ENCODE peak calls at places on chromosome 17, in eight cellular contexts. One of them, this sample, is unnamed.

GRCh38 chr17:56149266-56150036 is 3.8 kb upstream of the ANKFN1 start:
- DNase-seq in astrocyte: no peak
- DNase-seq in stomach: no peak
- DNase-seq in A549: no peak
- DNase-seq in right cardiac atrium: no peak
- DNase-seq in transverse colon: no peak
- DNase-seq in CD8-positive, alpha-beta T cell: no peak
- DNase-seq in fibroblast of lung: no peak
- DNase-seq in this sample: no peak

GRCh38 chr17:62307196-62307595 is 73.2 kb upstream of the EFCAB3 start:
- DNase-seq in astrocyte: no peak
- DNase-seq in stomach: no peak
- DNase-seq in A549: no peak
- DNase-seq in right cardiac atrium: no peak
- DNase-seq in transverse colon: no peak
- DNase-seq in CD8-positive, alpha-beta T cell: no peak
- DNase-seq in fibroblast of lung: no peak
- DNase-seq in this sample: no peak

GRCh38 chr17:69350911-69351310 is 24.0 kb upstream of the ABCA5 start:
- DNase-seq in astrocyte: no peak
- DNase-seq in stomach: no peak
- DNase-seq in A549: no peak
- DNase-seq in right cardiac atrium: no peak
- DNase-seq in transverse colon: no peak
- DNase-seq in CD8-positive, alpha-beta T cell: no peak
- DNase-seq in fibroblast of lung: no peak
- DNase-seq in this sample: no peak

GRCh38 chr17:41082565-41083136 is 1.3 kb upstream of the KRTAP4-7 start:
- DNase-seq in astrocyte: peak
- DNase-seq in stomach: no peak
- DNase-seq in A549: peak
- DNase-seq in right cardiac atrium: no peak
- DNase-seq in transverse colon: no peak
- DNase-seq in CD8-positive, alpha-beta T cell: no peak
- DNase-seq in fibroblast of lung: no peak
- DNase-seq in this sample: no peak

GRCh38 chr17:31416503-31416923 is 25.0 kb downstream of the RAB11FIP4 start:
- DNase-seq in astrocyte: no peak
- DNase-seq in stomach: no peak
- DNase-seq in A549: no peak
- DNase-seq in right cardiac atrium: peak
- DNase-seq in transverse colon: no peak
- DNase-seq in CD8-positive, alpha-beta T cell: no peak
- DNase-seq in fibroblast of lung: peak
- DNase-seq in this sample: no peak

GRCh38 chr17:36778458-36778857 is 158.8 kb upstream of the LHX1 start:
- DNase-seq in astrocyte: no peak
- DNase-seq in stomach: no peak
- DNase-seq in A549: no peak
- DNase-seq in right cardiac atrium: no peak
- DNase-seq in transverse colon: no peak
- DNase-seq in CD8-positive, alpha-beta T cell: no peak
- DNase-seq in fibroblast of lung: no peak
- DNase-seq in this sample: no peak

GRCh38 chr17:66508896-66509843 is 206.8 kb downstream of the PRKCA start:
- DNase-seq in astrocyte: peak
- DNase-seq in stomach: peak
- DNase-seq in A549: peak
- DNase-seq in right cardiac atrium: no peak
- DNase-seq in transverse colon: peak
- DNase-seq in CD8-positive, alpha-beta T cell: peak
- DNase-seq in fibroblast of lung: peak
- DNase-seq in this sample: peak

GRCh38 chr17:65054602-65055001 is 1.9 kb downstream of the GNA13 start:
- DNase-seq in astrocyte: no peak
- DNase-seq in stomach: no peak
- DNase-seq in A549: no peak
- DNase-seq in right cardiac atrium: no peak
- DNase-seq in transverse colon: no peak
- DNase-seq in CD8-positive, alpha-beta T cell: no peak
- DNase-seq in fibroblast of lung: no peak
- DNase-seq in this sample: no peak

GRCh38 chr17:65230040-65230439 is 92.9 kb downstream of the RGS9 start:
- DNase-seq in astrocyte: no peak
- DNase-seq in stomach: no peak
- DNase-seq in A549: peak
- DNase-seq in right cardiac atrium: no peak
- DNase-seq in transverse colon: no peak
- DNase-seq in CD8-positive, alpha-beta T cell: no peak
- DNase-seq in fibroblast of lung: no peak
- DNase-seq in this sample: no peak

GRCh38 chr17:21282231-21282630 is 2.3 kb upstream of the MAP2K3 start:
- DNase-seq in astrocyte: peak
- DNase-seq in stomach: no peak
- DNase-seq in A549: peak
- DNase-seq in right cardiac atrium: no peak
- DNase-seq in transverse colon: no peak
- DNase-seq in CD8-positive, alpha-beta T cell: no peak
- DNase-seq in fibroblast of lung: peak
- DNase-seq in this sample: peak

DNA sequence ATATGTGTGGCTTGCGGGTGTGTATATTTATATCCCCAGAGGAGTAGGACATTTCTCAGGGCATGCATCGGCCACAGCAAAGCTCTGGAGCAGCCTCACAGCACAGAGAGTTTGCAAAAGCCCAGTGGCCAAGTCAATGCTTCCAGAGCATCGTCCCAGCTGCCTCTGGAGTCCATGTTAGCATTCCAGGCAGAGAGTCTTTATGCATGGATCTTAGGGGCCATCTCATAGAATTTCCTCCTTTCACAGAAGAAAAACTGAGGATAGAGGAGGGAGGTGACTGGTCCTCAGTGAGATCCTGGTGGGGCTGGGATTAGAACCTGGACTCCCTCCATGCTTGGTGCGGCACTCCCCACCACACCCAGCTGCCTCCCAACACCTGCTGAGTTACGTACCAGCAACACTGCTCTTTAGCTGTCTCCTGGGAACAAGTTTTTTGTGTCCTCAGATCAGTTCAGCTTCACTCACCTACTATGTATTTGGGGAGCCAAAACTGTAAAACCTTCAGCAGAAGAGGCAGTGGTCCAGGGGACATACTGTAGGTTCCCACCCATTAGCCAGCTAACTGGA is 222.6 kb downstream of the CCDC182 start:
- DNase-seq in astrocyte: no peak
- DNase-seq in stomach: no peak
- DNase-seq in A549: no peak
- DNase-seq in right cardiac atrium: no peak
- DNase-seq in transverse colon: no peak
- DNase-seq in CD8-positive, alpha-beta T cell: no peak
- DNase-seq in fibroblast of lung: no peak
- DNase-seq in this sample: no peak
- H3K27ac ChIP-seq in astrocyte: no peak
- H3K27ac ChIP-seq in stomach: no peak
- H3K27ac ChIP-seq in A549: peak
- H3K27ac ChIP-seq in right cardiac atrium: peak
- H3K27ac ChIP-seq in transverse colon: no peak
- H3K27ac ChIP-seq in CD8-positive, alpha-beta T cell: no peak
- H3K27ac ChIP-seq in fibroblast of lung: no peak
- H3K27ac ChIP-seq in this sample: no peak

DNA sequence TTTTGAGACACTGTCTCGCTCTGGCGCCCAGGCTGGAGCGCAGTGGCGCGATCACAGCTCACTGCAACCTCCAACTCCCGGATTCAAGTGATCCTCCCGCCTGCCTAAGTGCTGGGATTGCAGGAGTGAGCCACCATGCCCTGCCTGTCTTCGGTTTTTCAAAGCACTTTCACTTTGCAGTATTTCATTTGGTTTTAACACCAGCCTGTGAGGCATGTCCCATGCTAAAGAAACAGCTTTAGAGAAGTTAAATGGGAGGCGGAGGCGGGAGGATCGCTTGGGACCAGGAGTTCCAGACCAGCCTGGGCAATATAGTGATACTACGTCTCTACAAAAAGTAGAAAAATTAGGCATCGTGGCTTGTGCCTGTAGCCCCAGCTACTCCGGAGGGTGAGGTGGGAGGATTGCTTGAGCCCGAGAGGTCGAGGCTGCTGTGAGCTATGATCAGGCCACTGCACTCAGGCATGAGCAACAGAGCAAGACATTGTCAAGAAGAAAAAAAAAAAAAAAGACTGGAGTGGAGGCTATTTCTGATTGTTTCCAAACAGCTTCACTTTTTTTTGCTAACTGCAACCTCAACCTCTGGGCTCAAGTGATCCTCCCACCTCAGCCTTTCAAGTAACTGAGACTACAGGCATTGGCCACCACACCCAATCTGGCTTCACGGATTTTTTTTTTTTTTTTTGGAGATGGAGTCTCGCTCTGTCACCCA is 1.3 kb downstream of the METTL23 start:
- DNase-seq in astrocyte: no peak
- DNase-seq in stomach: no peak
- DNase-seq in A549: no peak
- DNase-seq in right cardiac atrium: no peak
- DNase-seq in transverse colon: peak
- DNase-seq in CD8-positive, alpha-beta T cell: no peak
- DNase-seq in fibroblast of lung: peak
- DNase-seq in this sample: no peak
- H3K4me3 ChIP-seq in astrocyte: peak
- H3K4me3 ChIP-seq in stomach: peak
- H3K4me3 ChIP-seq in A549: peak
- H3K4me3 ChIP-seq in right cardiac atrium: peak
- H3K4me3 ChIP-seq in transverse colon: no peak
- H3K4me3 ChIP-seq in CD8-positive, alpha-beta T cell: peak
- H3K4me3 ChIP-seq in fibroblast of lung: peak
- H3K4me3 ChIP-seq in this sample: peak

GRCh38 chr17:77437017-77437416 is 296.2 kb downstream of the SEC14L1 start:
- DNase-seq in astrocyte: peak
- DNase-seq in stomach: no peak
- DNase-seq in A549: no peak
- DNase-seq in right cardiac atrium: peak
- DNase-seq in transverse colon: peak
- DNase-seq in CD8-positive, alpha-beta T cell: no peak
- DNase-seq in fibroblast of lung: peak
- DNase-seq in this sample: peak
- H3K27ac ChIP-seq in astrocyte: no peak
- H3K27ac ChIP-seq in stomach: peak
- H3K27ac ChIP-seq in A549: no peak
- H3K27ac ChIP-seq in right cardiac atrium: no peak
- H3K27ac ChIP-seq in transverse colon: peak
- H3K27ac ChIP-seq in CD8-positive, alpha-beta T cell: peak
- H3K27ac ChIP-seq in fibroblast of lung: peak
- H3K27ac ChIP-seq in this sample: no peak

GRCh38 chr17:82328994-82329507 is 4.5 kb downstream of the SECTM1 start:
- DNase-seq in astrocyte: no peak
- DNase-seq in stomach: no peak
- DNase-seq in A549: no peak
- DNase-seq in right cardiac atrium: peak
- DNase-seq in transverse colon: no peak
- DNase-seq in CD8-positive, alpha-beta T cell: no peak
- DNase-seq in fibroblast of lung: no peak
- DNase-seq in this sample: no peak
- H3K4me3 ChIP-seq in astrocyte: no peak
- H3K4me3 ChIP-seq in stomach: no peak
- H3K4me3 ChIP-seq in A549: no peak
- H3K4me3 ChIP-seq in right cardiac atrium: no peak
- H3K4me3 ChIP-seq in transverse colon: no peak
- H3K4me3 ChIP-seq in CD8-positive, alpha-beta T cell: no peak
- H3K4me3 ChIP-seq in fibroblast of lung: no peak
- H3K4me3 ChIP-seq in this sample: no peak

GRCh38 chr17:1979182-1979980 is 45.8 kb downstream of the RTN4RL1 start:
- DNase-seq in astrocyte: no peak
- DNase-seq in stomach: no peak
- DNase-seq in A549: no peak
- DNase-seq in right cardiac atrium: peak
- DNase-seq in transverse colon: no peak
- DNase-seq in CD8-positive, alpha-beta T cell: no peak
- DNase-seq in fibroblast of lung: no peak
- DNase-seq in this sample: no peak
- H3K27ac ChIP-seq in astrocyte: no peak
- H3K27ac ChIP-seq in stomach: no peak
- H3K27ac ChIP-seq in A549: no peak
- H3K27ac ChIP-seq in right cardiac atrium: no peak
- H3K27ac ChIP-seq in transverse colon: no peak
- H3K27ac ChIP-seq in CD8-positive, alpha-beta T cell: no peak
- H3K27ac ChIP-seq in fibroblast of lung: no peak
- H3K27ac ChIP-seq in this sample: no peak

GRCh38 chr17:44372036-44372435 is 8.4 kb upstream of the FAM171A2 start:
- DNase-seq in astrocyte: no peak
- DNase-seq in stomach: no peak
- DNase-seq in A549: no peak
- DNase-seq in right cardiac atrium: no peak
- DNase-seq in transverse colon: no peak
- DNase-seq in CD8-positive, alpha-beta T cell: no peak
- DNase-seq in fibroblast of lung: no peak
- DNase-seq in this sample: no peak
- H3K4me3 ChIP-seq in astrocyte: no peak
- H3K4me3 ChIP-seq in stomach: no peak
- H3K4me3 ChIP-seq in A549: no peak
- H3K4me3 ChIP-seq in right cardiac atrium: no peak
- H3K4me3 ChIP-seq in transverse colon: no peak
- H3K4me3 ChIP-seq in CD8-positive, alpha-beta T cell: no peak
- H3K4me3 ChIP-seq in fibroblast of lung: no peak
- H3K4me3 ChIP-seq in this sample: no peak

GRCh38 chr17:7218774-7219173 is 862 bp downstream of the DLG4 start:
- DNase-seq in astrocyte: no peak
- DNase-seq in stomach: no peak
- DNase-seq in A549: no peak
- DNase-seq in right cardiac atrium: peak
- DNase-seq in transverse colon: no peak
- DNase-seq in CD8-positive, alpha-beta T cell: no peak
- DNase-seq in fibroblast of lung: no peak
- DNase-seq in this sample: no peak

GRCh38 chr17:7218166-7218565 is 1.5 kb downstream of the DLG4 start:
- DNase-seq in astrocyte: no peak
- DNase-seq in stomach: no peak
- DNase-seq in A549: no peak
- DNase-seq in right cardiac atrium: peak
- DNase-seq in transverse colon: no peak
- DNase-seq in CD8-positive, alpha-beta T cell: no peak
- DNase-seq in fibroblast of lung: no peak
- DNase-seq in this sample: no peak

GRCh38 chr17:7216242-7217112 is 3.2 kb downstream of the DLG4 start:
- DNase-seq in astrocyte: no peak
- DNase-seq in stomach: no peak
- DNase-seq in A549: no peak
- DNase-seq in right cardiac atrium: peak
- DNase-seq in transverse colon: no peak
- DNase-seq in CD8-positive, alpha-beta T cell: no peak
- DNase-seq in fibroblast of lung: no peak
- DNase-seq in this sample: no peak

GRCh38 chr17:7215652-7216139 is 3.9 kb downstream of the DLG4 start:
- DNase-seq in astrocyte: no peak
- DNase-seq in stomach: no peak
- DNase-seq in A549: no peak
- DNase-seq in right cardiac atrium: peak
- DNase-seq in transverse colon: no peak
- DNase-seq in CD8-positive, alpha-beta T cell: no peak
- DNase-seq in fibroblast of lung: no peak
- DNase-seq in this sample: no peak

GRCh38 chr17:7217113-7217987 is 2.3 kb downstream of the DLG4 start:
- DNase-seq in astrocyte: peak
- DNase-seq in stomach: peak
- DNase-seq in A549: peak
- DNase-seq in right cardiac atrium: peak
- DNase-seq in transverse colon: peak
- DNase-seq in CD8-positive, alpha-beta T cell: no peak
- DNase-seq in fibroblast of lung: peak
- DNase-seq in this sample: peak
- H3K27ac ChIP-seq in astrocyte: no peak
- H3K27ac ChIP-seq in stomach: peak
- H3K27ac ChIP-seq in A549: peak
- H3K27ac ChIP-seq in right cardiac atrium: peak
- H3K27ac ChIP-seq in transverse colon: peak
- H3K27ac ChIP-seq in CD8-positive, alpha-beta T cell: no peak
- H3K27ac ChIP-seq in fibroblast of lung: peak
- H3K27ac ChIP-seq in this sample: no peak

This sample was measured in brain microvascular endothelial cell.